ENCODE peak calls at places on chromosomes 2 and 18, in nine cellular contexts. H is astrocyte of the cerebellum, K is fibroblast of lung, N is left ventricle myocardium inferior, E is cardiac fibroblast, C is foreskin fibroblast, Q is left lung, L is MM.1S, Z is coronary artery. J is an unnamed sample.

GRCh38 chr2:58035352-58035751 is 11.3 kb upstream of the VRK2 start:
- DNase-seq in H (no peak), K (no peak), N (no peak), E (no peak), C (no peak), Q (no peak), L (no peak), Z (no peak), J (no peak)

GRCh38 chr2:68185541-68186164 is 28.0 kb downstream of the PNO1 start:
- DNase-seq in H (peak), K (peak), N (no peak), E (peak), C (no peak), Q (no peak), L (peak), Z (no peak), J (no peak)

GRCh38 chr18:56678836-56679565 is 27.8 kb downstream of the WDR7 start:
- DNase-seq in H (no peak), K (peak), N (no peak), E (no peak), C (no peak), Q (no peak), L (no peak), Z (no peak), J (no peak)

GRCh38 chr2:56195563-56195962 is 11.8 kb downstream of the CCDC85A start:
- DNase-seq in H (no peak), K (peak), N (no peak), E (peak), C (no peak), Q (no peak), L (no peak), Z (no peak), J (no peak)

GRCh38 chr2:20457661-20458630 is 11.1 kb downstream of the RHOB start:
- DNase-seq in H (no peak), K (no peak), N (no peak), E (no peak), C (no peak), Q (no peak), L (no peak), Z (peak), J (no peak)

GRCh38 chr2:207480521-207481034 is 49.2 kb upstream of the CREB1 start:
- DNase-seq in H (no peak), K (no peak), N (no peak), E (no peak), C (no peak), Q (no peak), L (no peak), Z (peak), J (no peak)

GRCh38 chr18:43571078-43571689 is 293.9 kb upstream of the SYT4 start:
- DNase-seq in H (peak), K (peak), N (no peak), E (peak), C (peak), Q (no peak), L (peak), Z (no peak), J (peak)

GRCh38 chr18:66646622-66647021 is 42.7 kb upstream of the CDH19 start:
- DNase-seq in H (no peak), K (peak), N (no peak), E (peak), C (no peak), Q (no peak), L (no peak), Z (no peak), J (no peak)

GRCh38 chr2:172968061-172968469 is 107.6 kb upstream of the MAP3K20 start:
- DNase-seq in H (peak), K (peak), N (peak), E (peak), C (peak), Q (peak), L (no peak), Z (peak), J (no peak)

GRCh38 chr2:201116959-201117734 is 1.2 kb downstream of the CFLAR start:
- DNase-seq in H (peak), K (peak), N (peak), E (peak), C (peak), Q (no peak), L (peak), Z (peak), J (no peak)

GRCh38 chr18:45589559-45590041 is 25.7 kb upstream of the SLC14A2 start:
- DNase-seq in H (peak), K (peak), N (peak), E (peak), C (peak), Q (no peak), L (no peak), Z (no peak), J (no peak)

GRCh38 chr2:67295851-67296250 is 101.3 kb upstream of the ETAA1 start:
- DNase-seq in H (no peak), K (peak), N (no peak), E (peak), C (no peak), Q (no peak), L (no peak), Z (no peak), J (no peak)

GRCh38 chr2:117945296-117945695 is 68.6 kb downstream of the CCDC93 start:
- DNase-seq in H (no peak), K (no peak), N (no peak), E (no peak), C (no peak), Q (no peak), L (no peak), Z (no peak), J (no peak)

GRCh38 chr2:69798909-69799526 is 30.4 kb upstream of the GMCL1 start:
- DNase-seq in H (peak), K (peak), N (no peak), E (peak), C (no peak), Q (no peak), L (peak), Z (no peak), J (no peak)

GRCh38 chr2:95361216-95361980 is 41.1 kb upstream of the FAHD2A start:
- DNase-seq in H (no peak), K (no peak), N (peak), E (no peak), C (no peak), Q (peak), L (no peak), Z (no peak), J (no peak)

GRCh38 chr2:57880967-57881366 is 165.6 kb upstream of the VRK2 start:
- DNase-seq in H (no peak), K (no peak), N (no peak), E (no peak), C (no peak), Q (peak), L (no peak), Z (no peak), J (no peak)

GRCh38 chr2:168568476-168569227 is 112.6 kb downstream of the CERS6 start:
- DNase-seq in H (no peak), K (no peak), N (no peak), E (peak), C (no peak), Q (no peak), L (no peak), Z (no peak), J (no peak)

GRCh38 chr2:41149054-41149453 is 697.2 kb upstream of the SLC8A1 start:
- DNase-seq in H (no peak), K (no peak), N (no peak), E (no peak), C (no peak), Q (no peak), L (no peak), Z (no peak), J (no peak)

GRCh38 chr2:29113891-29114321 is 1.3 kb upstream of the CLIP4 start:
- DNase-seq in H (no peak), K (peak), N (peak), E (peak), C (peak), Q (no peak), L (peak), Z (no peak), J (no peak)

GRCh38 chr2:234178309-234179030 is 128.0 kb downstream of the SPP2 start:
- DNase-seq in H (peak), K (peak), N (no peak), E (peak), C (no peak), Q (peak), L (no peak), Z (no peak), J (no peak)

GRCh38 chr18:62558015-62558663 is 35.3 kb downstream of the ZCCHC2 start:
- DNase-seq in H (no peak), K (no peak), N (no peak), E (no peak), C (no peak), Q (no peak), L (no peak), Z (no peak), J (no peak)

GRCh38 chr2:50952596-50952995 is 79.3 kb downstream of the NRXN1 start:
- DNase-seq in H (peak), K (peak), N (no peak), E (peak), C (peak), Q (no peak), L (no peak), Z (no peak), J (no peak)

GRCh38 chr18:58004317-58004716 is 39.7 kb upstream of the NEDD4L start:
- DNase-seq in H (peak), K (peak), N (no peak), E (peak), C (peak), Q (no peak), L (no peak), Z (no peak), J (no peak)

GRCh38 chr18:60936101-60936500 is 397.1 kb upstream of the CDH20 start:
- DNase-seq in H (no peak), K (peak), N (no peak), E (no peak), C (no peak), Q (no peak), L (no peak), Z (no peak), J (no peak)

GRCh38 chr2:46181789-46182530 is 115.2 kb upstream of the EPAS1 start:
- DNase-seq in H (no peak), K (no peak), N (no peak), E (no peak), C (no peak), Q (no peak), L (no peak), Z (peak), J (no peak)

GRCh38 chr2:16262516-16263178 is 322.3 kb downstream of the MYCN start:
- DNase-seq in H (no peak), K (no peak), N (no peak), E (no peak), C (no peak), Q (no peak), L (no peak), Z (no peak), J (no peak)

GRCh38 chr2:148006249-148007007 is 14.1 kb downstream of the ORC4 start:
- DNase-seq in H (no peak), K (no peak), N (no peak), E (no peak), C (no peak), Q (no peak), L (no peak), Z (no peak), J (no peak)
- TF ChIP-seq CTCF in H (no peak), K (no peak), N (no peak), E (no peak), C (no peak), Q (no peak), L (no peak), Z (no peak), J (no peak)

DNA sequence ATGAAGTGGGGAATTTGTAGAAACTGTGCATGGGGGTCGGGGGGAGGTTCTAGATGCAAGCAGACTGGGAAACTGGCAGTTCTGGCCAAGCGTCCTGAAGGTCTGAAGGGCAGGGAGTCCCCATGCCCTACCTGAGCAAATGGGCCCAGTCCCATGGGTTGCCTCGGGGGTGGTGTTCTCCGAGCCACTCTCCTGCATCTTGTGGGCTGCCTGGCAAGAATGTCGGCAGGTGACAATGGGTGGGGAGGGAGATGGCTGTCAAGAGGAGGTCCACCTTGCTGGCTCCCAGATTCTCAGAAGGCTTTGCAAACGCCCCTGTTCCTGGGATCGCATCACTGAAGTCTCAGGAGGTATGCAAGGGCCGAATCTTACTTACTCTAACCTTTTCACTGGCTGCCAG is 21.3 kb downstream of the INHBB start:
- DNase-seq in H (no peak), K (no peak), N (no peak), E (no peak), C (no peak), Q (peak), L (no peak), Z (no peak), J (no peak)
- H3K4me3 ChIP-seq in H (no peak), K (no peak), N (no peak), E (no peak), C (no peak), Q (no peak), L (no peak), Z (no peak), J (no peak)

GRCh38 chr2:178395295-178395694 is 55.7 kb downstream of the PRKRA start:
- DNase-seq in H (no peak), K (no peak), N (no peak), E (no peak), C (no peak), Q (no peak), L (no peak), Z (no peak), J (no peak)
- TF ChIP-seq CTCF in H (no peak), K (no peak), N (no peak), E (no peak), C (no peak), Q (no peak), L (no peak), Z (no peak), J (no peak)

GRCh38 chr2:96413067-96413722 is 77.6 kb downstream of the NCAPH start:
- DNase-seq in H (no peak), K (peak), N (no peak), E (peak), C (no peak), Q (no peak), L (no peak), Z (no peak), J (no peak)
- H3K4me3 ChIP-seq in H (peak), K (peak), N (peak), E (peak), C (peak), Q (peak), L (peak), Z (peak), J (peak)

GRCh38 chr2:236916181-236916580 is 169.5 kb upstream of the COPS8 start:
- DNase-seq in H (no peak), K (no peak), N (no peak), E (no peak), C (no peak), Q (no peak), L (peak), Z (no peak), J (no peak)

GRCh38 chr2:236918513-236918912 is 167.2 kb upstream of the COPS8 start:
- DNase-seq in H (no peak), K (no peak), N (no peak), E (no peak), C (no peak), Q (no peak), L (no peak), Z (no peak), J (no peak)

GRCh38 chr2:236922061-236922460 is 163.6 kb upstream of the COPS8 start:
- DNase-seq in H (no peak), K (no peak), N (no peak), E (no peak), C (no peak), Q (no peak), L (no peak), Z (no peak), J (no peak)

GRCh38 chr2:236917164-236917563 is 168.5 kb upstream of the COPS8 start:
- DNase-seq in H (no peak), K (no peak), N (no peak), E (no peak), C (no peak), Q (no peak), L (no peak), Z (no peak), J (no peak)

GRCh38 chr2:236919209-236919608 is 166.5 kb upstream of the COPS8 start:
- DNase-seq in H (no peak), K (peak), N (no peak), E (peak), C (peak), Q (no peak), L (no peak), Z (no peak), J (no peak)
- TF ChIP-seq CTCF in H (no peak), K (no peak), N (no peak), E (no peak), C (no peak), Q (no peak), L (no peak), Z (no peak), J (no peak)